ENCODE peak calls at places on chromosomes 7 and 10, in seven cellular contexts. H is renal cortical epithelial cell; J is NCI-H748 treated with DMSO at 0.1 percent for 48 hours; O is lower leg skin; M is lung; W is stimulated activated CD4-positive, alpha-beta T cell treated with anti-CD3 and anti-CD28 coated beads, Interleukin-1b, Interleukin-23, amount 100 ng/mL, for 24 hours; X is NCI-H1092 treated with DMSO at 0.1 percent for 48 hours. E is an unnamed sample.

GRCh38 chr10:30151581-30152389 is 92.4 kb upstream of the JCAD start:
- DNase-seq in H (peak), J (no peak), O (peak), M (peak), W (no peak), X (no peak), E (no peak)

GRCh38 chr7:118259115-118259514 is 34.6 kb downstream of the ANKRD7 start:
- DNase-seq in H (peak), J (no peak), O (no peak), M (no peak), W (no peak), X (peak), E (peak)

GRCh38 chr7:67398916-67399315 is 402.3 kb downstream of the TYW1 start:
- DNase-seq in H (no peak), J (no peak), O (no peak), M (no peak), W (no peak), X (no peak), E (no peak)

GRCh38 chr7:159013825-159014289 is 130.8 kb downstream of the VIPR2 start:
- DNase-seq in H (no peak), J (no peak), O (no peak), M (no peak), W (no peak), X (no peak), E (no peak)

GRCh38 chr7:155669717-155670505 is 25.4 kb downstream of the RBM33 start:
- DNase-seq in H (no peak), J (no peak), O (no peak), M (peak), W (no peak), X (no peak), E (no peak)

GRCh38 chr10:79184141-79184625 is 115.4 kb downstream of the ZMIZ1 start:
- DNase-seq in H (peak), J (peak), O (no peak), M (peak), W (no peak), X (peak), E (no peak)

GRCh38 chr10:104548090-104548489 is 93.0 kb upstream of the SORCS3 start:
- DNase-seq in H (peak), J (no peak), O (no peak), M (no peak), W (no peak), X (no peak), E (no peak)

GRCh38 chr7:51227861-51228260 is 88.7 kb downstream of the COBL start:
- DNase-seq in H (no peak), J (no peak), O (no peak), M (no peak), W (no peak), X (no peak), E (no peak)

GRCh38 chr7:115676080-115676479 is 354.5 kb downstream of the TFEC start:
- DNase-seq in H (peak), J (peak), O (no peak), M (no peak), W (no peak), X (peak), E (peak)

GRCh38 chr10:76910184-76910962 is 727.2 kb downstream of the KCNMA1 start:
- DNase-seq in H (no peak), J (no peak), O (no peak), M (no peak), W (no peak), X (no peak), E (no peak)

GRCh38 chr10:110077436-110078120 is 69.8 kb downstream of the ADD3 start:
- DNase-seq in H (no peak), J (no peak), O (no peak), M (no peak), W (no peak), X (no peak), E (no peak)

GRCh38 chr10:35563266-35563891 is 41.8 kb upstream of the GJD4 start:
- DNase-seq in H (peak), J (peak), O (no peak), M (peak), W (peak), X (peak), E (peak)

GRCh38 chr7:106206826-106207541 is 77.8 kb downstream of the NAMPT start:
- DNase-seq in H (no peak), J (no peak), O (no peak), M (no peak), W (no peak), X (no peak), E (no peak)

GRCh38 chr10:17867056-17867455 is 57.9 kb downstream of the MRC1 start:
- DNase-seq in H (no peak), J (no peak), O (no peak), M (no peak), W (no peak), X (no peak), E (no peak)

GRCh38 chr7:24756989-24757798 is at the start of gene GSDME:
- DNase-seq in H (peak), J (peak), O (no peak), M (no peak), W (no peak), X (peak), E (no peak)

GRCh38 chr10:79390551-79391229 is 43.4 kb downstream of the PPIF start:
- DNase-seq in H (no peak), J (no peak), O (no peak), M (no peak), W (no peak), X (no peak), E (no peak)

E was measured in NCI-H526 treated with DMSO at 0.1 percent for 48 hours.